ENCODE peak calls at places on chromosome 7, in seven cellular contexts. O is neural progenitor cell; M is CD8-positive, alpha-beta memory T cell; K is adrenal gland; U is stomach; E is tibial nerve; W is aorta. V is an unnamed sample.

GRCh38 chr7:77422500-77422899 is 6.4 kb upstream of the GSAP start:
- DNase-seq in O (no peak), M (no peak), K (no peak), U (no peak), E (no peak), W (no peak), V (no peak)

GRCh38 chr7:157284229-157285014 is 52.4 kb upstream of the DNAJB6 start:
- DNase-seq in O (no peak), M (no peak), K (no peak), U (no peak), E (no peak), W (no peak), V (no peak)

GRCh38 chr7:93823621-93824020 is 66.9 kb downstream of the TFPI2 start:
- DNase-seq in O (no peak), M (no peak), K (no peak), U (no peak), E (no peak), W (no peak), V (no peak)

GRCh38 chr7:131933890-131934289 is 377.5 kb upstream of the PODXL start:
- DNase-seq in O (no peak), M (no peak), K (no peak), U (no peak), E (no peak), W (no peak), V (no peak)

GRCh38 chr7:126529833-126530232 is 722.9 kb downstream of the GRM8 start:
- DNase-seq in O (no peak), M (no peak), K (no peak), U (no peak), E (no peak), W (no peak), V (no peak)

GRCh38 chr7:116571552-116571951 is 46.7 kb downstream of the CAV1 start:
- DNase-seq in O (no peak), M (no peak), K (no peak), U (no peak), E (no peak), W (no peak), V (no peak)

GRCh38 chr7:77310982-77311381 is 105.2 kb downstream of the GSAP start:
- DNase-seq in O (no peak), M (no peak), K (no peak), U (no peak), E (no peak), W (no peak), V (no peak)

GRCh38 chr7:42722198-42722597 is 189.7 kb downstream of the C7orf25 start:
- DNase-seq in O (no peak), M (no peak), K (no peak), U (no peak), E (no peak), W (no peak), V (no peak)

GRCh38 chr7:47588704-47589225 is 6.9 kb upstream of the TNS3 start:
- DNase-seq in O (no peak), M (no peak), K (no peak), U (no peak), E (no peak), W (no peak), V (no peak)

GRCh38 chr7:121428857-121429489 is 32.9 kb upstream of the FAM3C start:
- DNase-seq in O (no peak), M (no peak), K (no peak), U (no peak), E (no peak), W (no peak), V (no peak)

GRCh38 chr7:137579913-137580640 is 236.5 kb upstream of the PTN start:
- DNase-seq in O (no peak), M (no peak), K (no peak), U (no peak), E (no peak), W (no peak), V (no peak)

GRCh38 chr7:37208528-37208927 is 240.1 kb downstream of the ELMO1 start:
- DNase-seq in O (peak; percentile 70), M (no peak), K (peak; percentile 67), U (peak; percentile 40), E (peak; percentile 65), W (no peak), V (no peak)

GRCh38 chr7:85890244-85890811 is 703.5 kb upstream of the SEMA3D start:
- DNase-seq in O (peak; percentile 49), M (no peak), K (no peak), U (no peak), E (no peak), W (no peak), V (no peak)

GRCh38 chr7:48004023-48004422 is 24.6 kb upstream of the HUS1 start:
- DNase-seq in O (no peak), M (no peak), K (no peak), U (no peak), E (no peak), W (no peak), V (no peak)

GRCh38 chr7:129774359-129774758 is 162.8 kb downstream of the NRF1 start:
- DNase-seq in O (peak; percentile 50), M (no peak), K (no peak), U (no peak), E (no peak), W (no peak), V (no peak)

GRCh38 chr7:159094919-159095915 is 49.5 kb downstream of the VIPR2 start:
- DNase-seq in O (no peak), M (no peak), K (no peak), U (peak; percentile 13), E (no peak), W (peak; percentile 67), V (no peak)

GRCh38 chr7:115838829-115839228 is 191.7 kb downstream of the TFEC start:
- DNase-seq in O (no peak), M (no peak), K (no peak), U (no peak), E (no peak), W (no peak), V (no peak)

GRCh38 chr7:121545418-121545817 is 149.3 kb upstream of the FAM3C start:
- DNase-seq in O (no peak), M (no peak), K (no peak), U (no peak), E (no peak), W (no peak), V (no peak)

GRCh38 chr7:132837529-132837928 is 244.4 kb downstream of the CHCHD3 start:
- DNase-seq in O (no peak), M (no peak), K (no peak), U (no peak), E (no peak), W (no peak), V (no peak)

GRCh38 chr7:1386623-1387220 is 72.5 kb downstream of the MICALL2 start:
- DNase-seq in O (no peak), M (no peak), K (no peak), U (no peak), E (no peak), W (no peak), V (no peak)

GRCh38 chr7:77245015-77245755 is 45.6 kb upstream of the FGL2 start:
- DNase-seq in O (no peak), M (no peak), K (peak; percentile 47), U (no peak), E (no peak), W (no peak), V (no peak)

GRCh38 chr7:124088590-124088989 is 55.7 kb upstream of the TMEM229A start:
- DNase-seq in O (no peak), M (no peak), K (no peak), U (no peak), E (no peak), W (no peak), V (no peak)

DNA sequence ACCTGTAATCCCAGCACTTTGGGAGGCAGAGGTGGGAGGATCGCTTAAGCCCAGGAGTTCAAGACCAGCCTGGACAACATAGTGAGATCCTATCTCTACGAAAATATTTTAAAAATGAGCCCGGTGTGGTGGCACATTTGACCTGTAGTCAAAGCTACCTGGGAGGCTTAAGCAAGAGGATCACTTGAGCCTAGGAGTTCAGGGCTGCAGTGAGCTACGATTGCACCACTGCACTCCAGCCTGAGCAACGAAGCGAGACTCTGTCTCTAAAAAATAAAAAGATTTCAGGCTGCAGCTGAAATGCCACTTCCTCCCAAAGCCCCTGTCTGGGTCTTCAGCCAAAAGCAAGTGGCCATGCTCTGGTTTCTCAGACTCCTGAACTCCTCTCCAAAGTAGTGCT is 38.7 kb upstream of the CARD11 start:
- DNase-seq in O (no peak), M (no peak), K (no peak), U (no peak), E (no peak), W (no peak), V (no peak)
- H3K27ac ChIP-seq in O (no peak overlapping the region), M (no peak overlapping the region), K (no peak overlapping the region), U (no peak overlapping the region), E (no peak overlapping the region), W (no peak overlapping the region), V (no peak overlapping the region)

GRCh38 chr7:32481176-32481575 is 9.0 kb downstream of the LSM5 start:
- DNase-seq in O (no peak), M (no peak), K (no peak), U (no peak), E (no peak), W (no peak), V (no peak)
- H3K9me3 ChIP-seq in O (no peaks in the 10 kb centered on the region), M (no peaks in the 10 kb centered on the region), K (no peaks in the 10 kb centered on the region), U (no peaks in the 10 kb centered on the region), E (no peaks in the 10 kb centered on the region), W (no peaks in the 10 kb centered on the region), V (no peaks in the 10 kb centered on the region)

GRCh38 chr7:100966542-100967291 is 2.6 kb upstream of the MUC12 start:
- DNase-seq in O (peak; percentile 36), M (no peak), K (no peak), U (no peak), E (no peak), W (no peak), V (no peak)
- H3K4me3 ChIP-seq in O (peak overlapping the region; percentile 62), M (no peak overlapping the region), K (peak overlapping the region; percentile 38), U (peak overlapping the region; percentile 50), E (peak overlapping the region; percentile 25), W (no peak overlapping the region), V (no peak overlapping the region)

DNA sequence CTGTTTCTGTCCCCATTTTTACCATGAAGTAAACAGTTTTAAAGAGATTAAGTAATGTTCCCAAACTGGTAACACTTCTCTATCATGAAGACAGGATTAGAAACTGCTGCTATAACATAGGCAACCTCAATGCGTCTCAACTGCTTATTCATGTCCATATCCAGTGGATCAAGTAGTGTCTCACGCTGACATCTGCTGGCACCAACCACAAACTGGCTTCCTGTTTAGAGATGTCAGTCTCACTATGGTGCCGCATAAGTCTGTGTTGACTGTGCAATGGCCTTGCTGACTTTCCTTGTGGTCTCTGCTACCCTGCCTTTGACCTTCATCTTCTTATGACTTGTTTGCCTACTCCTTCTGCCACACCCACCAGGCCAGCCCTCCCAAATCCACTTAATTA is 369.6 kb upstream of the DPP6 start:
- DNase-seq in O (no peak), M (no peak), K (no peak), U (no peak), E (no peak), W (no peak), V (no peak)
- H3K27ac ChIP-seq in O (no peak overlapping the region), M (no peak overlapping the region), K (no peak overlapping the region), U (no peak overlapping the region), E (no peak overlapping the region), W (no peak overlapping the region), V (no peak overlapping the region)